ENCODE peak calls at places on chromosomes 5 and 9, in five cellular contexts. W, M, F, E and Y are unnamed samples.

GRCh38 chr9:85163415-85163814 is 493.9 kb downstream of the NTRK2 start:
- DNase-seq in F (no peak), W (no peak), E (peak; percentile 8), M (peak; percentile 25), Y (no peak)

GRCh38 chr9:96874947-96875459 is 20.7 kb upstream of the ZNF782 start:
- DNase-seq in W (peak; percentile 18), E (peak; percentile 91), M (peak; percentile 58), F (no peak), Y (peak; percentile 53)

GRCh38 chr5:103674739-103675138 is 112.2 kb upstream of the NUDT12 start:
- DNase-seq in E (peak; percentile 31), F (no peak), M (peak; percentile 69), W (peak; percentile 15), Y (peak; percentile 52)

GRCh38 chr9:93898502-93899426 is 56.4 kb downstream of the BARX1 start:
- DNase-seq in E (no peak), M (no peak), F (peak; percentile 5), W (no peak), Y (no peak)

GRCh38 chr5:42337143-42337542 is 86.1 kb upstream of the GHR start:
- DNase-seq in F (no peak), E (no peak), W (no peak), M (no peak), Y (no peak)

GRCh38 chr5:134242146-134242545 is 16.3 kb upstream of the PPP2CA start:
- DNase-seq in E (peak; percentile 96), F (peak; percentile 30), M (peak; percentile 92), W (peak; percentile 95), Y (peak; percentile 96)

GRCh38 chr5:14665949-14666741 is 1.6 kb downstream of the OTULIN start:
- DNase-seq in E (peak; percentile 52), M (peak; percentile 31), W (no peak), F (no peak), Y (peak; percentile 39)

GRCh38 chr5:151086905-151087360 is 6.1 kb upstream of the TNIP1 start:
- DNase-seq in E (no peak), M (no peak), F (no peak), W (no peak), Y (no peak)

GRCh38 chr9:37902804-37903580 is 935 bp downstream of the SLC25A51 start:
- DNase-seq in F (no peak), W (peak; percentile 50), E (peak; percentile 75), M (peak; percentile 51), Y (peak; percentile 73)

GRCh38 chr5:168829044-168829443 is 249.9 kb upstream of the PANK3 start:
- DNase-seq in E (no peak), W (no peak), M (no peak), F (no peak), Y (no peak)

GRCh38 chr5:9046756-9047481 is 499.0 kb downstream of the SEMA5A start:
- DNase-seq in E (peak; percentile 97), M (peak; percentile 96), F (no peak), W (peak; percentile 100), Y (peak; percentile 96)

GRCh38 chr9:90340421-90340820 is 302.2 kb downstream of the DIRAS2 start:
- DNase-seq in F (no peak), W (peak; percentile 81), E (peak; percentile 63), M (peak; percentile 50), Y (peak; percentile 85)

GRCh38 chr9:126496781-126497667 is 116.7 kb upstream of the LMX1B start:
- DNase-seq in W (no peak), F (no peak), E (no peak), M (no peak), Y (no peak)

GRCh38 chr9:81264516-81264915 is 424.8 kb downstream of the TLE1 start:
- DNase-seq in W (peak; percentile 16), M (peak; percentile 88), F (no peak), E (peak; percentile 43), Y (peak; percentile 66)

GRCh38 chr9:131228988-131229387 is 47.3 kb downstream of the FAM78A start:
- DNase-seq in E (no peak), F (no peak), W (peak; percentile 82), M (peak; percentile 79), Y (peak; percentile 97)

GRCh38 chr9:131227112-131228058 is 48.9 kb downstream of the FAM78A start:
- DNase-seq in F (no peak), M (no peak), E (peak; percentile 29), W (peak; percentile 17), Y (peak; percentile 55)

GRCh38 chr9:131233556-131233955 is 42.8 kb downstream of the FAM78A start:
- DNase-seq in F (no peak), E (no peak), W (no peak), M (no peak), Y (no peak)

GRCh38 chr9:131226226-131226625 is 50.1 kb downstream of the FAM78A start:
- DNase-seq in F (no peak), M (no peak), W (no peak), E (no peak), Y (no peak)

DNA sequence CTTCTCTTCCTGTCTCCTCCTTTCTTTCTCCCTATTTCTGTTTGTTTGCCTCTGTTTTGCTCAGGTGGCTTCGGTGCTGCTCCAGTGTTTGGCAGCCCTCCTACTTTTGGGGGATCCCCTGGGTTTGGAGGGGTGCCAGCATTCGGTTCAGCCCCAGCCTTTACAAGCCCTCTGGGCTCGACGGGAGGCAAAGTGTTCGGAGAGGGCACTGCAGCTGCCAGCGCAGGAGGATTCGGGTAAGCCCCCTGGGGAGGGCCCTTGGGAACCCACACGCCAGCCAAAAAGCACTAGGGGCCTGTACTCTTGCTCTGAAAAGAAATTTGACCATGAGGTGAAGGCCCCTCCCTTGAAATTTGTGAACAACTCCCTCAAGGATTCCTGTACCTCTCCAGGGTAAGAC is 48.2 kb downstream of the FAM78A start:
- DNase-seq in E (no peak), W (no peak), F (no peak), M (no peak), Y (peak; percentile 12)
- H3K4me3 ChIP-seq in E (no peak overlapping the region), W (no peak overlapping the region), F (peak overlapping the region; percentile 38), M (no peak overlapping the region), Y (no peak overlapping the region)

GRCh38 chr5:180090769-180091546 is 19.4 kb upstream of the RNF130 start:
- DNase-seq in E (peak; percentile 17), W (peak; percentile 36), M (peak; percentile 36), F (no peak), Y (peak; percentile 75)
- TF ChIP-seq CTCF in E (no peak), W (peak; percentile 53), M (peak; percentile 39), F (no peak), Y (peak; percentile 72)

GRCh38 chr5:72294473-72294872 is 25.6 kb downstream of the MRPS27 start:
- DNase-seq in M (no peak), F (no peak), W (no peak), E (no peak), Y (no peak)
- H3K4me3 ChIP-seq in M (no peak overlapping the region), F (no peak overlapping the region), W (no peak overlapping the region), E (no peak overlapping the region), Y (no peak overlapping the region)

GRCh38 chr9:35734096-35734495 is 1.6 kb downstream of the CREB3 start:
- DNase-seq in M (no peak), E (peak; percentile 48), W (no peak), F (no peak), Y (no peak)

GRCh38 chr9:35730486-35730854 is 1.5 kb downstream of the TLN1 start:
- DNase-seq in F (no peak), E (no peak), M (no peak), W (no peak), Y (no peak)

GRCh38 chr9:35731415-35732184 is 395 bp downstream of the TLN1 start:
- DNase-seq in M (no peak), F (no peak), E (no peak), W (no peak), Y (peak; percentile 10)

GRCh38 chr9:35733109-35733541 is 659 bp downstream of the CREB3 start:
- DNase-seq in F (no peak), M (peak; percentile 75), W (peak; percentile 52), E (peak; percentile 60), Y (peak; percentile 85)

GRCh38 chr9:35732185-35733108 is at the start of the genes CREB3 and TLN1:
- DNase-seq in E (peak; percentile 99), F (peak; percentile 98), M (peak; percentile 99), W (peak; percentile 99), Y (peak; percentile 99)
- TF ChIP-seq CTCF in E (no peak), F (no peak), M (no peak), W (no peak), Y (no peak)

DNA sequence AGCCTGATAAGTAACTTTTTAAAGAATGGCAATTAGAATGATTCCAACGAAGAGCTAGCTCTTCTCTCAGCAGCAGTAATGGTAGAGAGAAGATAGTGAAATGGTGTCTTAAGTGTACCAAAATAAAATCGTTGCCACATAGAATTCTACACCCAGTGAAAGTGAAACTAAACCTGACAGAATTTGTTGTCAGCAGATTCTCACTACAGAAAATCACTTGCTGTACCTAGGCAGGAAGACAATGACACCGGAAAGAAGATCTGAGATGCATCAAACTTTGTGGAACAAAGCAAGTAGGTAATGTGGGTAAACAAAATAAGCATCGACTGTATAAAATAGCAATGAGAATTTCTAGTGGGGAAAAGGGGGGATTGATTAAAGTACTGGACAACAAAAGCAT is 20.7 kb upstream of the EBF1 start:
- DNase-seq in W (no peak), E (no peak), M (no peak), F (no peak), Y (no peak)
- H3K4me3 ChIP-seq in W (no peak overlapping the region), E (no peak overlapping the region), M (no peak overlapping the region), F (no peak overlapping the region), Y (no peak overlapping the region)

DNA sequence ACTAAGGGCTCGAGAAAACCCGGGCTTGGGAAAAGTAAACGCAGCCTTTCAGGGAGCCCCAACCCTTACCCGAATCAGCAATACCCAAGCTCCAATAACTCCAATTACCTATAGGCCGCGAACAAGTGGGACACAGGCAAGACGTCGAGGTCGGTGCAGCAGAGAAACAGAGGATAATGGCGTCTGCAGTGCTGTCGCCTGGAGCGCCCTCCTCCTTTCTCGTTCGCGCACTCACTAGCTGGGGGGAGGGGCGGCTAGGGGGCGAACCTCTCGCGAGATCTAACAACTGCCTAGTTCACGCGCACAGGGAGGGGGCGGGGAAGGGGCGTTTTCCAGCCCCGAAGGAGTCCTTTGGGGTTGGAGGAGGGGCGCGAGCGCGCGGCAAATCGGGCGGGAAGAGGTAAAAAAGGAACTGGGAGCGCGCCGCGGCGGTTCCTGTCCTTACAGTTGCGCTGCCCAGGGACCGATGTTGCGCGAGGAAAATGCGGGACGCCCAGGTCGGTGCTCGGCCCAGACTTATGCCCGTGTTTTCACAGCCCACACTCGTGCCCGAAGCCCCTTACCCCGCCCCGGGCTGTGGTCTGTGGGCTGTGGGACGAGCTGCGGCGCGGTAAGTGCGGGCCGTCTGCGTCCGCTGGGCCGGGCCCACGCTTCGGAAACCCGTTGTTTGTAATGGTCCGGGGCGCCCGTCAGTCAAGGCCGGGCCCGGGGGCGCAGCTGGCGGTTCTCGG is at the start of gene RMI1:
- DNase-seq in F (peak; percentile 100), E (peak; percentile 97), M (peak; percentile 93), W (peak; percentile 97), Y (peak; percentile 99)
- TF ChIP-seq CTCF in F (no peak), E (no peak), M (no peak), W (no peak), Y (peak; percentile 20)

GRCh38 chr5:139654875-139655491 is 6.8 kb downstream of the CXXC5 start:
- DNase-seq in W (no peak), M (no peak), E (no peak), F (peak; percentile 51), Y (no peak)
- H3K4me3 ChIP-seq in W (no peak overlapping the region), M (no peak overlapping the region), E (no peak overlapping the region), F (peak overlapping the region; percentile 90), Y (no peak overlapping the region)

DNA sequence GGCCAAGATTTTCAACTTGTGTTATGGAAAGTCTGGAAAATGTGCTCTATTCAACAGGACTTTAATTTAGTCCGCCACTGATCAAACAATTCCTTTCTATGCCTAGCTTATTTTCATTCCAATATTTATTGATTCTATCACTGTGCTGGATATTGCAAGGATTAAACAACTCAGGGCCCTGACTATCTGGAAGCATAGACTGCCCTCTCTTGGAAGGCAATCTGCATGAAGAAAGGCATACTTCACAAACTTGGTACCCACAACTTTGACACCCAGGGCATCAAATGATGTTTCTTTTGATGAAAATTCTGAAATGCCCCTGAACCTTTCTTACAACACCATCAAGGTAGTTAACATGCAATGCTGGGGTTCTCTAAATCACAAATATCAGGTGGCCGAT is 126.5 kb upstream of the HMHB1 start:
- DNase-seq in M (no peak), E (peak; percentile 45), W (peak; percentile 32), F (no peak), Y (peak; percentile 75)
- TF ChIP-seq CTCF in M (peak; percentile 58), E (peak; percentile 43), W (peak; percentile 64), F (peak; percentile 50), Y (peak; percentile 71)